ENCODE peak calls at places on chromosome 10, in seven cellular contexts. B, N, F, G, A, H and P are unnamed samples.

GRCh38 chr10:33163941-33164824 is 170.3 kb downstream of the NRP1 start:
- DNase-seq in F (peak), B (no peak), A (no peak), N (no peak), G (peak), H (no peak), P (no peak)

GRCh38 chr10:122051609-122052385 is 62.8 kb downstream of the TACC2 start:
- DNase-seq in B (peak), A (peak), N (no peak), G (peak), H (no peak), F (peak), P (peak)

GRCh38 chr10:111203615-111204014 is 126.8 kb downstream of the ADRA2A start:
- DNase-seq in G (no peak), N (no peak), H (no peak), B (no peak), F (no peak), A (no peak), P (no peak)

GRCh38 chr10:80619036-80619435 is 81.3 kb downstream of the SH2D4B start:
- DNase-seq in G (no peak), H (no peak), B (no peak), F (no peak), A (no peak), N (no peak), P (no peak)

GRCh38 chr10:99540339-99540672 is 7.6 kb downstream of the NKX2-3 start:
- DNase-seq in F (no peak), H (no peak), G (no peak), A (no peak), N (no peak), B (peak), P (no peak)

GRCh38 chr10:48453451-48454301 is 147.2 kb downstream of the MAPK8 start:
- DNase-seq in A (no peak), H (no peak), F (no peak), B (peak), G (no peak), N (no peak), P (no peak)

GRCh38 chr10:112389147-112389822 is 15.4 kb downstream of the ACSL5 start:
- DNase-seq in A (no peak), N (no peak), B (no peak), F (peak), G (no peak), H (no peak), P (peak)

GRCh38 chr10:97401455-97401919 is 347 bp upstream of the RRP12 start:
- DNase-seq in A (no peak), F (no peak), H (no peak), N (no peak), B (no peak), G (no peak), P (no peak)

GRCh38 chr10:86684305-86684704 is 16.0 kb downstream of the LDB3 start:
- DNase-seq in H (no peak), G (no peak), N (no peak), A (peak), F (peak), B (peak), P (no peak)

GRCh38 chr10:84397735-84398144 is 69.4 kb downstream of the CCSER2 start:
- DNase-seq in H (no peak), F (no peak), N (no peak), G (no peak), A (no peak), B (no peak), P (no peak)